ENCODE peak calls at places on chromosome 12, in four cellular contexts. J is suprapubic skin, F is neural progenitor cell, A is dorsolateral prefrontal cortex. G is an unnamed sample.

GRCh38 chr12:12072064-12072760 is 1.5 kb downstream of the BCL2L14 start:
- DNase-seq in J (no peak), F (no peak), A (no peak), G (no peak)

GRCh38 chr12:132407525-132407924 is 78.1 kb upstream of the GALNT9 start:
- DNase-seq in J (no peak), F (no peak), A (no peak), G (no peak)

GRCh38 chr12:5648692-5649338 is 216.9 kb downstream of the NTF3 start:
- DNase-seq in J (no peak), F (peak), A (no peak), G (no peak)

GRCh38 chr12:117035287-117035686 is 63.9 kb downstream of the TESC start:
- DNase-seq in J (no peak), F (no peak), A (peak), G (no peak)

GRCh38 chr12:53994268-53994690 is 5.7 kb upstream of the HOXC9 start:
- DNase-seq in J (no peak), F (no peak), A (no peak), G (no peak)

GRCh38 chr12:124862768-124863408 is 776 bp downstream of the SCARB1 start:
- DNase-seq in J (no peak), F (peak), A (peak), G (no peak)

GRCh38 chr12:52308807-52309425 is 12.3 kb downstream of the KRT83 start:
- DNase-seq in J (no peak), F (no peak), A (no peak), G (no peak)

GRCh38 chr12:103924761-103925641 is 5.2 kb upstream of the HSP90B1 start:
- DNase-seq in J (no peak), F (no peak), A (no peak), G (no peak)

GRCh38 chr12:6752181-6752930 is 585 bp downstream of the MLF2 start:
- DNase-seq in J (peak), F (peak), A (no peak), G (no peak)

GRCh38 chr12:119841433-119842210 is 35.5 kb downstream of the CIT start:
- DNase-seq in J (no peak), F (no peak), A (no peak), G (no peak)

GRCh38 chr12:68368332-68368731 is 36.2 kb upstream of the MDM1 start:
- DNase-seq in J (no peak), F (no peak), A (no peak), G (no peak)

GRCh38 chr12:92437452-92437851 is 265.3 kb upstream of the PLEKHG7 start:
- DNase-seq in J (no peak), F (no peak), A (no peak), G (no peak)

GRCh38 chr12:79818856-79819255 is 116.0 kb downstream of the PPP1R12A start:
- DNase-seq in J (no peak), F (no peak), A (no peak), G (no peak)

GRCh38 chr12:68612245-68612644 is 1.5 kb downstream of the RAP1B start:
- DNase-seq in J (no peak), F (no peak), A (no peak), G (no peak)

GRCh38 chr12:118377891-118378470 is 1.6 kb downstream of the SUDS3 start:
- DNase-seq in J (no peak), F (peak), A (no peak), G (peak)

GRCh38 chr12:122868471-122869177 is 27.3 kb downstream of the VPS37B start:
- DNase-seq in J (peak), F (no peak), A (peak), G (no peak)

GRCh38 chr12:110850762-110851161 is 4.0 kb downstream of the CCDC63 start:
- DNase-seq in J (no peak), F (no peak), A (no peak), G (no peak)

GRCh38 chr12:126055521-126055920 is 990.3 kb downstream of the AACS start:
- DNase-seq in J (no peak), F (no peak), A (no peak), G (no peak)

GRCh38 chr12:2535583-2536187 is 259.1 kb upstream of the FKBP4 start:
- DNase-seq in J (no peak), F (no peak), A (no peak), G (no peak)

GRCh38 chr12:127108360-127109215 is 1158.4 kb upstream of the TMEM132C start:
- DNase-seq in J (peak), F (peak), A (peak), G (no peak)

GRCh38 chr12:20234474-20234873 is 133.9 kb upstream of the PDE3A start:
- DNase-seq in J (no peak), F (no peak), A (no peak), G (no peak)

GRCh38 chr12:81078469-81079196 is 754 bp downstream of the ACSS3 start:
- DNase-seq in J (no peak), F (peak), A (no peak), G (no peak)

GRCh38 chr12:32334384-32334783 is 65.0 kb upstream of the FGD4 start:
- DNase-seq in J (no peak), F (no peak), A (no peak), G (no peak)

GRCh38 chr12:6845395-6845794 is 4.7 kb downstream of the GNB3 start:
- DNase-seq in J (no peak), F (no peak), A (no peak), G (no peak)

GRCh38 chr12:73632191-73632590 is 905.4 kb upstream of the ATXN7L3B start:
- DNase-seq in J (no peak), F (no peak), A (no peak), G (no peak)

GRCh38 chr12:113184900-113185179 is 438 bp downstream of the DDX54 start:
- DNase-seq in J (peak), F (peak), A (peak), G (no peak)
- H3K4me3 ChIP-seq in J (peak), F (peak), A (peak), G (peak)

DNA sequence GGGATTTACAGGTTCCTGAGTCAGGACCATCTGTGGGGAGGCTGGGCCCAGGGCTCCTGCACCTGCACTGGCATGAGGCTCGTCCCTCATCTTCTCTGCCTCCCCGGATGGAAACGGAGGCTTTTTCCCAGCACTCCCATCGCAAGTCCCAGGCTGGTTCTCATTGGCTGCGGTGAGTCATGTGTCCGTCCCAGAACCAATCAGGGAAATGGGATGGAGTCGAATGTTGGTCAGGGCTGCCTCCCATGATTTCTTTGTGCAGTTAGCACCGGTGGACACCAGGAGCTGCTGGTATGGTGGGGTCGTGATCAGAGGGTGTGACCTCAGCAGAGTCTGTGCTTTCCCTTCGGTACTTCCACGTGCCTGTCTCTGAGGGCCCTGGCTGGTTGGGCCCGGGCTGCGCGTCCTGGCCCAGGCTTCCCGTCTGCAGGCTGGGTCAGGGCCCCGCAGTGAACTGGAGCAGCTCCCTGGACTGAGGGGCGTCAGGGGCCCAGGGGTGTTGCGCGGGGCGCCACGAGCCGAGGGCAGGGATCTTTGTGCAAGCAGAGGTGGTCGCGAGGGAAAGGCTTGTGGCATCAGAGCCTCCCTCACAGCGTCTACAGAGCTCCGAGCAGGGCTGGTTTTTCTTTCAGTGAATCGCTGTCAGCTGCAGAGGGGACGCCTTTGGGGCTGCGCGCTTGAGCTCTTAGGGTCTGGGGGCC is 168.1 kb downstream of the ADGRD1 start:
- DNase-seq in J (peak), F (no peak), A (no peak), G (peak)
- TF ChIP-seq CTCF in J (no peak), F (no peak), A (no peak), G (no peak)

GRCh38 chr12:108724890-108725151 is 6.5 kb downstream of the CORO1C start:
- DNase-seq in J (no peak), F (no peak), A (no peak), G (no peak)
- H3K27ac ChIP-seq in J (no peak), F (peak), A (no peak), G (peak)

DNA sequence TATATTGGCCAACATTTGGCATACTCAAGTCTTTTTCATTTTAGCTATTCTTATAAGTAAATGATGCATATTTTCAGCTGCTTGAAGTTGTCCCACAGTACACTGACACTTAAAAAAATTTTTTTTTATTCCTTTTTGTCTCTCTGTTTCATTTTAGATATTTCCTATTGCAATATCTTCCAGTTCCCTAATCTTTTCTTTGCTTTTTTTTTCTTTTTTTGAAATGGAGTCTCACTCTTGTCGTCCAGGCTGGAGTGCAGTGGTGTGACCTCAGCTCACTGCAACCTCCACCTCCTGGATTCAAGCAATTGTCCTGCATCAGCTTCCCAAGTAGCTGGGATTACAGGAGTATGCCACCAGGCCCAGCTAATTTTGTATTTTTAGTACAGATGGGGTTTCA is 217.4 kb upstream of the KRR1 start:
- DNase-seq in J (no peak), F (no peak), A (no peak), G (no peak)
- H3K4me3 ChIP-seq in J (no peak), F (no peak), A (no peak), G (no peak)

GRCh38 chr12:22631863-22632463 is 7.0 kb downstream of the ETNK1 start:
- DNase-seq in J (no peak), F (no peak), A (no peak), G (no peak)
- TF ChIP-seq CTCF in J (peak), F (peak), A (peak), G (peak)

GRCh38 chr12:50580436-50580835 is 75.7 kb downstream of the DIP2B start:
- DNase-seq in J (no peak), F (no peak), A (no peak), G (no peak)
- H3K27ac ChIP-seq in J (peak), F (no peak), A (peak), G (no peak)

GRCh38 chr12:114405449-114406271 is at the start of gene TBX5:
- DNase-seq in J (no peak), F (peak), A (no peak), G (no peak)

GRCh38 chr12:114407566-114408411 is 1.8 kb upstream of the TBX5 start:
- DNase-seq in J (no peak), F (no peak), A (no peak), G (no peak)

GRCh38 chr12:114408415-114408814 is 2.5 kb upstream of the TBX5 start:
- DNase-seq in J (no peak), F (no peak), A (no peak), G (no peak)

GRCh38 chr12:114406326-114407033 is 536 bp upstream of the TBX5 start:
- DNase-seq in J (no peak), F (peak), A (no peak), G (no peak)

GRCh38 chr12:114407034-114407420 is 1.1 kb upstream of the TBX5 start:
- DNase-seq in J (no peak), F (no peak), A (no peak), G (no peak)
- H3K4me3 ChIP-seq in J (peak), F (no peak), A (no peak), G (no peak)

DNA sequence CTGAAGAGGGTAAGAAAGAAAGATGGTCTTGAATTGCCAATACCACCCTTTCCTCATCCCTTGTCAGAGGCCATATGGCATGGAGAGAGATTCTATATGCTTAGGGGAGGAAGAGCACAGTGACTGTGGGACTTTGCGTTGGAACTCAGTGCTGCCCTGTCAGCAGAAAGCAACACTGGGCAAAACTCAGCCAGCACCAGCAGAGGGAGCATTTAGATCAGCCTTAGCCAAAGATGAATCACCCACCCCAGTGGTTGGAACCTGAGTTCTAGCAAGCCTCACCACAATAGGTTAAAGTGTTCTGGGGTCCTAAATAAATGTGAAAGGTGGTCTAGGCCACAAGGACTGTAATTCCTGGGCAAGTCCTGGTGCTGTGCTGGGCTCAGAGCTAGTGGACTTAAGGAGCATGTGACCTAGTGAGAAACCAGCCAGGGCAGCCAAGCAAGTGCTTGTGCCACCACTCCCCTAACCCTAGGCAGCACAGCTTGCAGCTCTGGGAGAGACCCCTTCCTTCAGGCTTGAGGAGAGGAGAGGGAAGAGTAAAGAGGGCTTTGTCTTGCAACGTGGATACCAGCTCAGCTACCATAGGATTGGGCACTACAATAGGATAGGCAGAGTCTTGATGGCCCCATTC is 11.4 kb upstream of the BCAT1 start:
- DNase-seq in J (no peak), F (peak), A (no peak), G (no peak)
- TF ChIP-seq CTCF in J (no peak), F (peak), A (peak), G (no peak)